ENCODE peak calls at places on chromosome 16, in five cellular contexts. One of them, this sample, is unnamed.

GRCh38 chr16:84501077-84501735 is 3.3 kb downstream of the MEAK7 start:
- DNase-seq in NCI-H1105 treated with DMSO at 0.1 percent for 48 hours: no peak
- DNase-seq in NCI-H1092: no peak
- DNase-seq in A549: peak
- DNase-seq in frontal cortex: no peak
- DNase-seq in this sample: no peak

GRCh38 chr16:69566437-69567030 is 768 bp downstream of the NFAT5 start:
- DNase-seq in NCI-H1105 treated with DMSO at 0.1 percent for 48 hours: no peak
- DNase-seq in NCI-H1092: no peak
- DNase-seq in A549: peak
- DNase-seq in frontal cortex: peak
- DNase-seq in this sample: peak

GRCh38 chr16:80300456-80300855 is 240.3 kb upstream of the DYNLRB2 start:
- DNase-seq in NCI-H1105 treated with DMSO at 0.1 percent for 48 hours: no peak
- DNase-seq in NCI-H1092: no peak
- DNase-seq in A549: no peak
- DNase-seq in frontal cortex: no peak
- DNase-seq in this sample: peak

GRCh38 chr16:7303677-7304200 is 28.9 kb upstream of the RBFOX1 start:
- DNase-seq in NCI-H1105 treated with DMSO at 0.1 percent for 48 hours: no peak
- DNase-seq in NCI-H1092: no peak
- DNase-seq in A549: no peak
- DNase-seq in frontal cortex: no peak
- DNase-seq in this sample: no peak

GRCh38 chr16:17828012-17828411 is 357.3 kb upstream of the XYLT1 start:
- DNase-seq in NCI-H1105 treated with DMSO at 0.1 percent for 48 hours: no peak
- DNase-seq in NCI-H1092: no peak
- DNase-seq in A549: peak
- DNase-seq in frontal cortex: no peak
- DNase-seq in this sample: no peak

GRCh38 chr16:88299751-88300462 is 82.9 kb upstream of the ZNF469 start:
- DNase-seq in NCI-H1105 treated with DMSO at 0.1 percent for 48 hours: no peak
- DNase-seq in NCI-H1092: no peak
- DNase-seq in A549: no peak
- DNase-seq in frontal cortex: no peak
- DNase-seq in this sample: no peak

GRCh38 chr16:11913425-11914079 is 2.2 kb downstream of the GSPT1 start:
- DNase-seq in NCI-H1105 treated with DMSO at 0.1 percent for 48 hours: no peak
- DNase-seq in NCI-H1092: no peak
- DNase-seq in A549: peak
- DNase-seq in frontal cortex: no peak
- DNase-seq in this sample: no peak

GRCh38 chr16:1997591-1998359 is 8.0 kb downstream of the SYNGR3 start:
- DNase-seq in NCI-H1105 treated with DMSO at 0.1 percent for 48 hours: no peak
- DNase-seq in NCI-H1092: no peak
- DNase-seq in A549: no peak
- DNase-seq in frontal cortex: no peak
- DNase-seq in this sample: no peak

GRCh38 chr16:69179255-69180010 is 7.5 kb upstream of the SNTB2 start:
- DNase-seq in NCI-H1105 treated with DMSO at 0.1 percent for 48 hours: peak
- DNase-seq in NCI-H1092: peak
- DNase-seq in A549: peak
- DNase-seq in frontal cortex: no peak
- DNase-seq in this sample: peak

GRCh38 chr16:66902648-66903543 is 15.8 kb downstream of the CDH16 start:
- DNase-seq in NCI-H1105 treated with DMSO at 0.1 percent for 48 hours: no peak
- DNase-seq in NCI-H1092: no peak
- DNase-seq in A549: no peak
- DNase-seq in frontal cortex: no peak
- DNase-seq in this sample: no peak

GRCh38 chr16:15966420-15967222 is 17.2 kb downstream of the ABCC1 start:
- DNase-seq in NCI-H1105 treated with DMSO at 0.1 percent for 48 hours: no peak
- DNase-seq in NCI-H1092: no peak
- DNase-seq in A549: peak
- DNase-seq in frontal cortex: no peak
- DNase-seq in this sample: no peak

GRCh38 chr16:26729917-26730541 is 336.7 kb upstream of the C16orf82 start:
- DNase-seq in NCI-H1105 treated with DMSO at 0.1 percent for 48 hours: no peak
- DNase-seq in NCI-H1092: no peak
- DNase-seq in A549: no peak
- DNase-seq in frontal cortex: no peak
- DNase-seq in this sample: no peak

GRCh38 chr16:19180741-19181140 is 12.7 kb downstream of the SYT17 start:
- DNase-seq in NCI-H1105 treated with DMSO at 0.1 percent for 48 hours: no peak
- DNase-seq in NCI-H1092: no peak
- DNase-seq in A549: no peak
- DNase-seq in frontal cortex: no peak
- DNase-seq in this sample: no peak

GRCh38 chr16:51821527-51821926 is 670.5 kb upstream of the SALL1 start:
- DNase-seq in NCI-H1105 treated with DMSO at 0.1 percent for 48 hours: no peak
- DNase-seq in NCI-H1092: no peak
- DNase-seq in A549: no peak
- DNase-seq in frontal cortex: no peak
- DNase-seq in this sample: no peak

GRCh38 chr16:50478773-50479149 is 69.4 kb upstream of the NKD1 start:
- DNase-seq in NCI-H1105 treated with DMSO at 0.1 percent for 48 hours: peak
- DNase-seq in NCI-H1092: peak
- DNase-seq in A549: no peak
- DNase-seq in frontal cortex: no peak
- DNase-seq in this sample: no peak

GRCh38 chr16:50836121-50836541 is 94.2 kb downstream of the CYLD start:
- DNase-seq in NCI-H1105 treated with DMSO at 0.1 percent for 48 hours: no peak
- DNase-seq in NCI-H1092: no peak
- DNase-seq in A549: no peak
- DNase-seq in frontal cortex: peak
- DNase-seq in this sample: no peak

GRCh38 chr16:84507011-84507982 is 2.8 kb upstream of the MEAK7 start:
- DNase-seq in NCI-H1105 treated with DMSO at 0.1 percent for 48 hours: no peak
- DNase-seq in NCI-H1092: no peak
- DNase-seq in A549: no peak
- DNase-seq in frontal cortex: no peak
- DNase-seq in this sample: no peak

GRCh38 chr16:86668136-86668535 is 89.8 kb downstream of the FOXL1 start:
- DNase-seq in NCI-H1105 treated with DMSO at 0.1 percent for 48 hours: no peak
- DNase-seq in NCI-H1092: no peak
- DNase-seq in A549: peak
- DNase-seq in frontal cortex: no peak
- DNase-seq in this sample: peak

GRCh38 chr16:84976644-84977400 is 34.5 kb downstream of the ZDHHC7 start:
- DNase-seq in NCI-H1105 treated with DMSO at 0.1 percent for 48 hours: no peak
- DNase-seq in NCI-H1092: no peak
- DNase-seq in A549: no peak
- DNase-seq in frontal cortex: no peak
- DNase-seq in this sample: peak

GRCh38 chr16:58651965-58652348 is 22.3 kb upstream of the CNOT1 start:
- DNase-seq in NCI-H1105 treated with DMSO at 0.1 percent for 48 hours: no peak
- DNase-seq in NCI-H1092: no peak
- DNase-seq in A549: no peak
- DNase-seq in frontal cortex: no peak
- DNase-seq in this sample: no peak

GRCh38 chr16:50644730-50645129 is 36.4 kb downstream of the SNX20 start:
- DNase-seq in NCI-H1105 treated with DMSO at 0.1 percent for 48 hours: no peak
- DNase-seq in NCI-H1092: no peak
- DNase-seq in A549: peak
- DNase-seq in frontal cortex: peak
- DNase-seq in this sample: no peak

GRCh38 chr16:56424791-56425438 is 430 bp downstream of the AMFR start:
- DNase-seq in NCI-H1105 treated with DMSO at 0.1 percent for 48 hours: peak
- DNase-seq in NCI-H1092: peak
- DNase-seq in A549: no peak
- DNase-seq in frontal cortex: peak
- DNase-seq in this sample: peak

GRCh38 chr16:57188711-57189002 is 2.5 kb downstream of the RSPRY1 start:
- DNase-seq in NCI-H1105 treated with DMSO at 0.1 percent for 48 hours: no peak
- DNase-seq in NCI-H1092: no peak
- DNase-seq in A549: no peak
- DNase-seq in frontal cortex: no peak
- DNase-seq in this sample: no peak

GRCh38 chr16:79685871-79686270 is 85.3 kb upstream of the MAF start:
- DNase-seq in NCI-H1105 treated with DMSO at 0.1 percent for 48 hours: no peak
- DNase-seq in NCI-H1092: no peak
- DNase-seq in A549: no peak
- DNase-seq in frontal cortex: no peak
- DNase-seq in this sample: no peak

GRCh38 chr16:88905563-88905962 is 39.1 kb upstream of the PABPN1L start:
- DNase-seq in NCI-H1105 treated with DMSO at 0.1 percent for 48 hours: no peak
- DNase-seq in NCI-H1092: no peak
- DNase-seq in A549: peak
- DNase-seq in frontal cortex: no peak
- DNase-seq in this sample: no peak

GRCh38 chr16:52569296-52569695 is 22.4 kb upstream of the TOX3 start:
- DNase-seq in NCI-H1105 treated with DMSO at 0.1 percent for 48 hours: peak
- DNase-seq in NCI-H1092: peak
- DNase-seq in A549: no peak
- DNase-seq in frontal cortex: no peak
- DNase-seq in this sample: no peak

GRCh38 chr16:4113358-4114256 is 2.6 kb downstream of the ADCY9 start:
- DNase-seq in NCI-H1105 treated with DMSO at 0.1 percent for 48 hours: no peak
- DNase-seq in NCI-H1092: no peak
- DNase-seq in A549: no peak
- DNase-seq in frontal cortex: no peak
- DNase-seq in this sample: no peak

GRCh38 chr16:22787456-22788189 is 26.3 kb upstream of the HS3ST2 start:
- DNase-seq in NCI-H1105 treated with DMSO at 0.1 percent for 48 hours: no peak
- DNase-seq in NCI-H1092: no peak
- DNase-seq in A549: no peak
- DNase-seq in frontal cortex: no peak
- DNase-seq in this sample: no peak

GRCh38 chr16:55444754-55445485 is 34.1 kb upstream of the MMP2 start:
- DNase-seq in NCI-H1105 treated with DMSO at 0.1 percent for 48 hours: no peak
- DNase-seq in NCI-H1092: no peak
- DNase-seq in A549: no peak
- DNase-seq in frontal cortex: peak
- DNase-seq in this sample: peak

GRCh38 chr16:5328546-5328945 is 231.0 kb upstream of the EEF2KMT start:
- DNase-seq in NCI-H1105 treated with DMSO at 0.1 percent for 48 hours: no peak
- DNase-seq in NCI-H1092: no peak
- DNase-seq in A549: no peak
- DNase-seq in frontal cortex: no peak
- DNase-seq in this sample: no peak

GRCh38 chr16:10729649-10730048 is 14.0 kb upstream of the NUBP1 start:
- DNase-seq in NCI-H1105 treated with DMSO at 0.1 percent for 48 hours: no peak
- DNase-seq in NCI-H1092: no peak
- DNase-seq in A549: peak
- DNase-seq in frontal cortex: no peak
- DNase-seq in this sample: no peak